ENCODE peak calls at places on chromosomes 7 and 10, in nine cellular contexts. D, P, R, Y, B, F, V, W and U are unnamed samples.

GRCh38 chr10:4867109-4867519 is 41.1 kb downstream of the AKR1E2 start:
- DNase-seq in V (no peak), D (no peak), R (no peak), B (no peak), F (no peak), W (no peak), P (no peak), Y (no peak), U (no peak)

GRCh38 chr10:93379366-93380042 is 102.6 kb downstream of the MYOF start:
- DNase-seq in R (peak), D (peak), W (no peak), B (no peak), V (peak), Y (peak), F (peak), P (no peak), U (no peak)

GRCh38 chr7:510061-510481 is 9.6 kb downstream of the PDGFA start:
- DNase-seq in R (no peak), V (no peak), D (no peak), P (no peak), B (no peak), Y (no peak), W (no peak), F (no peak), U (no peak)

GRCh38 chr7:74305987-74306736 is 17.0 kb downstream of the CLIP2 start:
- DNase-seq in P (no peak), F (no peak), W (no peak), D (no peak), B (peak), V (no peak), R (no peak), Y (no peak), U (no peak)

GRCh38 chr7:108285018-108285368 is 154.8 kb upstream of the LAMB4 start:
- DNase-seq in F (no peak), B (no peak), D (no peak), P (no peak), R (no peak), V (no peak), Y (peak), W (no peak), U (no peak)

GRCh38 chr7:37448637-37449331 is at the start of gene ELMO1:
- DNase-seq in D (peak), Y (peak), R (peak), P (peak), B (peak), W (peak), F (peak), V (peak), U (peak)

GRCh38 chr7:123425246-123425645 is 109.1 kb downstream of the IQUB start:
- DNase-seq in R (no peak), P (no peak), D (no peak), B (no peak), Y (peak), F (no peak), V (no peak), W (no peak), U (no peak)

GRCh38 chr10:48461623-48462481 is 143.0 kb downstream of the ARHGAP22 start:
- DNase-seq in D (no peak), F (no peak), W (no peak), V (no peak), P (no peak), B (no peak), Y (no peak), R (no peak), U (no peak)

GRCh38 chr7:3673524-3673923 is 372.5 kb downstream of the SDK1 start:
- DNase-seq in P (peak), B (peak), D (peak), R (no peak), V (peak), F (no peak), Y (no peak), W (peak), U (peak)

GRCh38 chr7:2814682-2815522 is 29.2 kb downstream of the GNA12 start:
- DNase-seq in B (no peak), P (peak), Y (no peak), D (no peak), R (no peak), W (no peak), F (peak), V (no peak), U (no peak)

GRCh38 chr10:109593686-109594085 is 329.6 kb downstream of the XPNPEP1 start:
- DNase-seq in R (peak), P (peak), W (no peak), B (no peak), Y (no peak), V (no peak), D (no peak), F (no peak), U (no peak)

GRCh38 chr10:119805702-119806230 is 66.9 kb downstream of the MCMBP start:
- DNase-seq in B (no peak), P (no peak), V (no peak), W (no peak), Y (no peak), D (no peak), R (no peak), F (no peak), U (no peak)

GRCh38 chr10:12605580-12606405 is 256.4 kb downstream of the CAMK1D start:
- DNase-seq in B (no peak), Y (peak), R (peak), W (no peak), D (peak), F (peak), V (peak), P (peak), U (peak)

GRCh38 chr7:1091019-1091643 is 3.2 kb downstream of the GPER1 start:
- DNase-seq in D (peak), F (peak), V (no peak), B (no peak), Y (peak), W (no peak), P (no peak), R (no peak), U (no peak)

GRCh38 chr10:108582387-108582786 is 1340.9 kb downstream of the XPNPEP1 start:
- DNase-seq in D (no peak), B (no peak), W (no peak), P (no peak), Y (no peak), V (peak), F (peak), R (peak), U (no peak)

GRCh38 chr10:114259825-114260224 is 20.8 kb downstream of the VWA2 start:
- DNase-seq in Y (no peak), D (peak), F (peak), B (no peak), W (no peak), P (no peak), R (peak), V (peak), U (no peak)

GRCh38 chr7:25034136-25034535 is 54.2 kb upstream of the OSBPL3 start:
- DNase-seq in R (no peak), Y (no peak), V (no peak), W (no peak), P (no peak), B (no peak), D (no peak), F (no peak), U (no peak)

GRCh38 chr7:51847461-51848134 is 531.0 kb upstream of the COBL start:
- DNase-seq in P (peak), W (no peak), V (no peak), D (no peak), Y (no peak), B (no peak), F (no peak), R (no peak), U (no peak)

GRCh38 chr7:20784311-20785210 is 2.1 kb downstream of the SP8 start:
- DNase-seq in F (no peak), Y (peak), R (peak), B (peak), V (no peak), W (no peak), P (peak), D (no peak), U (no peak)

GRCh38 chr7:71495828-71496227 is 363.9 kb downstream of the GALNT17 start:
- DNase-seq in B (no peak), R (no peak), F (no peak), Y (no peak), P (no peak), W (no peak), V (no peak), D (no peak), U (no peak)

GRCh38 chr10:103661198-103661950 is 167.9 kb downstream of the NEURL1 start:
- DNase-seq in P (peak), V (peak), D (peak), B (no peak), Y (peak), W (no peak), R (peak), F (peak), U (no peak)

GRCh38 chr10:87598700-87599099 is 61.0 kb upstream of the PAPSS2 start:
- DNase-seq in P (no peak), Y (no peak), F (no peak), V (no peak), D (no peak), B (no peak), R (no peak), W (no peak), U (no peak)

GRCh38 chr10:97570789-97571536 is 1.6 kb upstream of the ANKRD2 start:
- DNase-seq in Y (no peak), V (no peak), D (no peak), F (no peak), W (no peak), B (peak), R (no peak), P (no peak), U (no peak)

GRCh38 chr7:106731637-106732036 is 70.7 kb upstream of the CCDC71L start:
- DNase-seq in Y (no peak), D (no peak), F (peak), B (no peak), V (peak), P (peak), R (no peak), W (no peak), U (no peak)

GRCh38 chr7:116934580-116934979 is 18.7 kb upstream of the ST7 start:
- DNase-seq in F (no peak), D (no peak), R (no peak), V (no peak), W (no peak), B (no peak), Y (no peak), P (no peak), U (peak)

GRCh38 chr7:139340808-139341057 is 404 bp upstream of the FMC1 start:
- DNase-seq in P (no peak), B (no peak), Y (no peak), D (no peak), V (no peak), R (no peak), F (no peak), W (no peak), U (no peak)

GRCh38 chr7:121302214-121302745 is 26.5 kb upstream of the WNT16 start:
- DNase-seq in B (no peak), V (peak), D (peak), Y (no peak), W (no peak), P (no peak), F (peak), R (peak), U (no peak)

DNA sequence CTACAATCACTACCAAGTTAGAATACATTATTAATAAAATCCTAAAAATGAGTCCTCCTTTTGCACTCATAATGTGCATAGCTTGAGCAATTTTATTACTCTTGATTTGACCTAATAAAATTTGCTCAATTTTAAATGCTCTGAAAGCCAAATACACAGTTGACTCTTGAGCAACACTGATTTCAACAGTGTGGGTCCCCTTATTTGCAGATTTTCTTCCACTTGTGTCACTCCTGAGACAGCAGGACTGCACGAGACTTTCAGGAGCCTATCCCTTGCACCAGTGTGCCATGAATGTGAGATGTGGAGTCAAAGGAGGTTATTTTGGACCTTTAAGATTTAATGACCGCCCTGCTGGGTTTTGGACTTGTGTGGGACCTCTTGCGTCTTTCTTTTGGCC is 23.2 kb downstream of the RNF216 start:
- DNase-seq in Y (no peak), V (no peak), R (no peak), W (no peak), B (no peak), D (no peak), F (no peak), P (no peak), U (no peak)
- H3K9ac ChIP-seq in Y (no peak), V (no peak), R (no peak), W (no peak), B (no peak), D (no peak), F (no peak), P (no peak), U (no peak)

DNA sequence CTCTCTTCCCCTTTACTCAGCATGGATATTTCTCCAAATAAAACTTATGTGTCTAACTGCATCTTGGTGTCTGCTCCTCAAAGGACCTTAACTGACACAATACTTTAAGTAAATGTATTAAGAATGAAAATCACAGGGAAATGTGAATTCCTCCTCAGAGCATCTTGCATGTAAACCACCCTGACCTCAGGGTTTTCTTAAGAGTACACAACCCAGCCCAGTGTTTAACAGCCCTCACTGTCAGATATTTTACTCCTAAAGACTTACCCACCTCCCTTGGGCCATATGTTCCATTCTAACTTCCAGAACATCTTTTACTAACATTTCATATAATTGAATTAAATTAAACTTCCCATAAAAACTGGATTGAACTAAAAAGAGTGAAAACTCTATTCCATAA is 315.3 kb downstream of the HPSE2 start:
- DNase-seq in R (no peak), W (no peak), D (peak), Y (no peak), F (no peak), V (peak), P (no peak), B (no peak), U (no peak)
- H3K4me3 ChIP-seq in R (no peak), W (no peak), D (no peak), Y (no peak), F (no peak), V (no peak), P (no peak), B (no peak), U (no peak)

GRCh38 chr10:52210161-52210560 is 103.9 kb upstream of the DKK1 start:
- DNase-seq in B (no peak), Y (no peak), V (no peak), W (no peak), P (no peak), D (no peak), R (no peak), F (no peak), U (no peak)

GRCh38 chr10:52212062-52212461 is 102.0 kb upstream of the DKK1 start:
- DNase-seq in V (peak), W (no peak), F (no peak), B (no peak), D (peak), Y (no peak), R (peak), P (no peak), U (no peak)

GRCh38 chr10:52213511-52213831 is 100.6 kb upstream of the DKK1 start:
- DNase-seq in P (peak), V (peak), R (peak), Y (peak), W (no peak), D (peak), B (no peak), F (peak), U (no peak)

GRCh38 chr10:52215745-52216361 is 98.2 kb upstream of the DKK1 start:
- DNase-seq in P (peak), V (peak), F (peak), W (peak), R (peak), B (peak), D (peak), Y (peak), U (peak)

GRCh38 chr10:52212802-52213510 is 101.1 kb upstream of the DKK1 start:
- DNase-seq in P (no peak), Y (no peak), B (no peak), F (no peak), R (no peak), W (no peak), D (no peak), V (no peak), U (no peak)
- H3K9ac ChIP-seq in P (no peak), Y (no peak), B (no peak), F (no peak), R (no peak), W (no peak), D (no peak), V (no peak), U (no peak)

GRCh38 chr7:32293833-32294232 is 196.3 kb downstream of the LSM5 start:
- DNase-seq in B (no peak), D (no peak), P (no peak), F (no peak), W (no peak), Y (no peak), R (no peak), V (no peak), U (no peak)

GRCh38 chr7:32301427-32301826 is 188.8 kb downstream of the LSM5 start:
- DNase-seq in Y (no peak), F (no peak), D (no peak), R (no peak), V (no peak), B (no peak), P (no peak), W (no peak), U (no peak)

GRCh38 chr7:32299133-32299702 is 191.0 kb downstream of the LSM5 start:
- DNase-seq in Y (no peak), W (no peak), D (no peak), F (no peak), B (no peak), P (peak), R (no peak), V (no peak), U (no peak)

DNA sequence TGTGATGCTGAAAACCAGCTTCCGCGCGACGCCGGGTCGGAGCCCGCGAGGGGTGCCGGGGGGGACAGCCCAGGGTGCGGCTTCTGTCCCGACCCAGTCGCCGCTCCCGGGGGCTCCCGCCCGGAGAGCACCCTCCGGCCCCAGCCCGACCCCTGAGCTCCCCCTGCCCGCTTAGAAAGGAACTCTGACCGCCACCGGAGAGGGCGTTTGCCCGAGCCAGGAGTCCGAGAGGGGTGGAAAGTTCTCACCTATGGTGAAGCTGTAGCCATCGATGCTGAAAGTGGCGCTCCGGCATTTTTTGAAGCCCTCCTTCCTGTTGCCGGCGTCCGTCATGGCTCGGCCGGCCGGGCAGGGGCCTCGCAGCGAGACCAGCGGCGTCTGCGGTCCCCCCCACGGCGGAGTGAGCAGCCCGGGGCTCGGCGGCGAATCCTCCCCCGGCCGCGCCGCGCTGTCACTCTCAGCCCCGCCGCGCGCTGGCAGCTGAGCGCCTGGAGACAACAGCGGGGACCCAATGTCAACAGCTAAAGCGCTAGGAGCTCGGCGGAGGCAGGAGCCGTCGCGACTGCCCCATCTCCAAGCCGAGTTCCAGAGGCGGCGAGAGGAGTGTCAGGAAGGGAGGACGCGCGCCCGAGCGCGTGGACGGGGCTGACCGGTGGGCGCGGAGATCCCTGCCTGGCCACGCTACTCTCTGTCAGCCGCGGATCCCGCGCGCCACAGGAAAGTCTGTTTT is 191.6 kb downstream of the LSM5 start:
- DNase-seq in R (peak), V (no peak), B (peak), W (no peak), Y (peak), D (no peak), F (no peak), P (peak), U (no peak)
- H3K4me3 ChIP-seq in R (peak), V (no peak), B (peak), W (peak), Y (peak), D (peak), F (peak), P (peak), U (no peak)

DNA sequence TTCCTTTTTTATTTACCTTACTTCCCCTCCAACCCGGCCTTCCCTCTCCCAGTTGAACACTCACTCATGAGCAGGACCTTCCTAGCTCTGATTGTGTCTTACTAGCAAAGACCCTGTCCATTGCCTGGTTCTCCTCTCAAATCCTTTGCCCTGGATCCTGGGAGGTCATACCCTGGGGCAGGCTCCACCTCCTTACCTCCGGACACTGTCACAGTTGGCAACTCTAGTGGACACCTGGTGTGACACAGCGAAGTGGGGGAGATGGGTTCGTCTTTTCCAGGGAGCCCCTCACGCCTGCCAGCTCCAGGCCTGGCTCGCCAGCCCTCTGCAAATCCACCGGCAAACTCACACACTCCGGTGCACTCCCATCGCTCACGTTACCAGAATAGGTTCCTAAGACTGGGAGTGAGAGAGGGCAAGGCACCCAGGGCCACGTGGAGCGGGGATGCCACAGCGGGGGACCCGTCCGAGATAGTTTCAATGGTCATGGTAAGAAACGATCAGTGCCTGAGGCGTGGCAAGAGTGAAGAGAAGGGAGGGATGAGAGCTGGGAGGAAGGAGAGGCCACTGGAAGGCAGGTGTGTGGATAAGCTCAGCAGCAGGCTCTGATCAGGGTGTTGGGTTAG is 30.9 kb upstream of the TMEM72 start:
- DNase-seq in P (no peak), Y (no peak), W (no peak), R (no peak), D (no peak), F (no peak), B (no peak), V (no peak), U (no peak)
- H3K9ac ChIP-seq in P (no peak), Y (no peak), W (no peak), R (no peak), D (no peak), F (no peak), B (no peak), V (no peak), U (no peak)

DNA sequence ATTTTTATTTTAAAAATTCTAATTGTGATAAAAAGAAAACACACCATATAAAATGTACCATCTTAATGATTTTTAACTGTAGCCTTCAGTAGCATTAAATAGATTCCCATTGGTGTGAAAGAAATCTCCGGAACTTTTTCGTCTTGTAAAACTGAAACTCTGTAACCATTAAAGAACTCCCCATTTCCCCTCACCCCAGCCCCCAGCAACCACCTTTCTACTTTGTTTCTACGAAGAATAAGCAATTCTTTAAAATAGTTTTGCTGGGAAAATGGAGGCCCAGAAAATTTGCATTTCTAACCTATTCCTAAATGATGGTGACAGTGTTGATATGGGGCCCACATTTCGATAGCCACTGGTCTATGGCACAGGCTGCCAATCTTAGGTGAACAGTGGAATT is 305.4 kb upstream of the PFKP start:
- DNase-seq in D (no peak), V (no peak), F (no peak), R (no peak), W (no peak), Y (no peak), B (no peak), P (no peak), U (no peak)
- H3K4me3 ChIP-seq in D (no peak), V (no peak), F (no peak), R (no peak), W (no peak), Y (no peak), B (no peak), P (no peak), U (no peak)

GRCh38 chr7:133650067-133650466 is 397.2 kb downstream of the EXOC4 start:
- DNase-seq in V (peak), F (peak), P (no peak), R (peak), B (no peak), Y (no peak), W (no peak), D (peak), U (no peak)
- H3K9ac ChIP-seq in V (no peak), F (no peak), P (no peak), R (no peak), B (no peak), Y (no peak), W (no peak), D (no peak), U (no peak)